ENCODE peak calls at places on chromosomes 12 and 14, in four cellular contexts. Y, I, F and S are unnamed samples.

GRCh38 chr12:12533238-12533829 is 29.3 kb downstream of the DUSP16 start:
- DNase-seq in Y (peak), I (peak), F (peak), S (no peak)

GRCh38 chr12:46389130-46389616 is 16.6 kb upstream of the SLC38A2 start:
- DNase-seq in Y (peak), I (no peak), F (no peak), S (peak)

GRCh38 chr12:132847363-132848356 is 19.0 kb upstream of the GOLGA3 start:
- DNase-seq in Y (no peak), I (no peak), F (no peak), S (no peak)

GRCh38 chr14:38404616-38405015 is 148.7 kb upstream of the CLEC14A start:
- DNase-seq in Y (no peak), I (no peak), F (no peak), S (no peak)

GRCh38 chr14:94110552-94111181 is at the start of gene IFI27:
- DNase-seq in Y (peak), I (no peak), F (peak), S (peak)

GRCh38 chr12:45379261-45379660 is 163.4 kb downstream of the ANO6 start:
- DNase-seq in Y (no peak), I (peak), F (no peak), S (no peak)

GRCh38 chr14:105187935-105188524 is 6.9 kb upstream of the NUDT14 start:
- DNase-seq in Y (no peak), I (peak), F (peak), S (no peak)

GRCh38 chr12:124581299-124581698 is 13.9 kb upstream of the NCOR2 start:
- DNase-seq in Y (no peak), I (no peak), F (no peak), S (no peak)

GRCh38 chr12:42798811-42799438 is 209.4 kb upstream of the PRICKLE1 start:
- DNase-seq in Y (no peak), I (no peak), F (no peak), S (no peak)

GRCh38 chr14:103315941-103316340 is 18.1 kb upstream of the EIF5 start:
- DNase-seq in Y (no peak), I (no peak), F (no peak), S (no peak)

GRCh38 chr12:1592444-1593231 is 1.7 kb downstream of the FBXL14 start:
- DNase-seq in Y (peak), I (no peak), F (no peak), S (no peak)

GRCh38 chr12:113184098-113184899 is 979 bp downstream of the DDX54 start:
- DNase-seq in Y (no peak), I (no peak), F (no peak), S (no peak)

GRCh38 chr14:90521121-90521929 is 124.5 kb downstream of the CALM1 start:
- DNase-seq in Y (peak), I (no peak), F (peak), S (no peak)
- TF ChIP-seq EP300 in Y (no peak), I (no peak), F (no peak), S (no peak)

DNA sequence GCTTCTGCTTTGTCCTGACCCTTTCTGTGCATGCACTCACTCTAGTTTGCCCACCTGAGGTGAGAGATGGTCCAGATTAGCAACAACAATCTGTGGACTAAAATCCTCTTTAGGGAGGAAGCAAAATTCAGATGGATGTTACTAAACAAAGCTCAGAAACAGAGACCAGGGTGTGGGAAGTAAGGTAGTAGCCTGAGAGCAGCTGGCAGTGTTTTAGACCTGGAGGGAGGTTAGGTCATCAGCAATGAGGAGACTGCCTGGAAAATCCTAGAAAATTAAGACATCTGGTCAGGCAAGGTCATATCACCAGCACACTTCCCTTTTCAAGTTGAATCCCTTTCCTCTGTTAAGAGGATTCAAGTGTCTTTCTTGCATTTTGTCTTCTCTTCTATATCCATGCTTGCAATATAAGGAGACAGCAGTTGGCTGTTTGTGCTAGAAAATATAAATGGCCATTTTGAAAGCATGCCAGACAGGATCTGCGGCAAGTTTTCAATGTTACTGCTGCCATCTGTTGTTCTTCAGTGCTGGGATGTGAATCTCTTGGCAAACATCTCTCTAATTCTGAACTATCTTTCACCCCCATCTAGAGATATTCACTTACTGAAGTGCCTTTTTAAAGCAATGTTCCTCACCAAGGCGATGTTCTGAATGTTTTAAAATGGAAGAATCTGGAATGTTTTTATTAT is 266.4 kb downstream of the NAV3 start:
- DNase-seq in Y (no peak), I (no peak), F (no peak), S (no peak)
- TF ChIP-seq CTCF in Y (no peak), I (no peak), F (no peak), S (no peak)

GRCh38 chr12:92991134-92991533 is 62.0 kb upstream of the EEA1 start:
- DNase-seq in Y (no peak), I (no peak), F (no peak), S (no peak)

GRCh38 chr12:92988622-92989130 is 59.6 kb upstream of the EEA1 start:
- DNase-seq in Y (no peak), I (no peak), F (no peak), S (no peak)

GRCh38 chr12:92989715-92990484 is 60.8 kb upstream of the EEA1 start:
- DNase-seq in Y (no peak), I (no peak), F (no peak), S (no peak)

GRCh38 chr12:92987362-92987761 is 58.3 kb upstream of the EEA1 start:
- DNase-seq in Y (no peak), I (peak), F (no peak), S (peak)

GRCh38 chr12:92987846-92988621 is 58.9 kb upstream of the EEA1 start:
- DNase-seq in Y (no peak), I (no peak), F (no peak), S (no peak)
- TF ChIP-seq EP300 in Y (no peak), I (no peak), F (no peak), S (no peak)

GRCh38 chr12:100738086-100738485 is 56.5 kb upstream of the ANO4 start:
- DNase-seq in Y (no peak), I (no peak), F (no peak), S (no peak)

GRCh38 chr12:100737168-100737567 is 57.4 kb upstream of the ANO4 start:
- DNase-seq in Y (no peak), I (peak), F (no peak), S (no peak)

GRCh38 chr12:100733817-100734593 is 60.6 kb upstream of the ANO4 start:
- DNase-seq in Y (no peak), I (peak), F (no peak), S (no peak)
- TF ChIP-seq CTCF in Y (no peak), I (peak), F (no peak), S (peak)

DNA sequence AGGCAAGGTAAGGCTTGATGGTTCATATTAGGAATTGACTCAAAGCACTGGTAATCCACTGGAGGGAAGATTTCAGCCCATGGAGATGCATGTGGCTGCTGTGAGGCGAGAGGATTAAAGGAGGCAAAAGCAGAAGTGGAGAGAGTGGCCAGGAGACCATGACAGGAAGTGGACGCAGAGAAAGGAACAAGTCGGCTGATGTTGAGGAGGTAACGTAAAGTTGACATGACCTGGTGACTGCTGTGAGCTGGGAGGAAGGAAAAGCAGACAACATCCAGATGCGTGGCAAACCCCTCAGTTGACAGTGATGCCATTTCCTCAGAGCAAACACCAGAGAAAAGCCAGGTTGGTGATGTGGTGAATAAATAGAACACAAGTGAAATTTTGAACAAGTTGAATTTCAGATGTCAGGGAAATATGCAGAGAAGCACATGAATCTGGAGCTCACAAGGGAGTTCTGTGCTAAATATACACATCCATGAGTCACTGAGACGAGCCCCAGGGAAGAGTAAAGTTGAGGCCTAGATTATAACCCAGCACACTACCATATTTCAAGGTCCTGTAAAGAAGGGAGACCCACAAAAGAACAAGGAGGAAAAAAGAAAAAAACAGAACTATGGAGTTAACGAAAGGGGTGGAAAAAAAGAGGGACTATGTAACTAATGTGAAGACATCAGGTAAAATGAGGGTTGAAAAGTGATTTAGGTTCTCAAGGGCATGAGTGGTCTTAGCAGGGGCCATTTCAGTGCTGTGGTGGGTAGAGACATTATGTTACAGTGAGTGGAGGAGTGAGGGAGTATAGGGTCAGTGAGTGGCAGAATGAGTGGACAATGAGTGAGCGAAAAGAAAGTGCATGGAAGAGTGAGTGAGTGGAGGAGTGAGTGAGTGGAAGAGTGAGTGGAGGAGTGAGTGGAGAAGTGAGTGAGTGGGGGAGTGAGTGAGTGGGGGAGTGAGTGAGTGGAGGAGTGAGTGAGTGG is 61.6 kb upstream of the GZMB start:
- DNase-seq in Y (no peak), I (no peak), F (no peak), S (no peak)
- TF ChIP-seq EP300 in Y (no peak), I (no peak), F (no peak), S (no peak)

GRCh38 chr12:6264402-6265037 is 46.0 kb upstream of the PLEKHG6 start:
- DNase-seq in Y (no peak), I (no peak), F (peak), S (no peak)

GRCh38 chr12:6265038-6265405 is 45.5 kb upstream of the PLEKHG6 start:
- DNase-seq in Y (no peak), I (no peak), F (no peak), S (no peak)

GRCh38 chr12:6266431-6267006 is 44.0 kb upstream of the PLEKHG6 start:
- DNase-seq in Y (no peak), I (no peak), F (no peak), S (no peak)

GRCh38 chr12:6268484-6269157 is 41.9 kb upstream of the PLEKHG6 start:
- DNase-seq in Y (peak), I (no peak), F (no peak), S (no peak)

GRCh38 chr12:6267007-6267721 is 43.3 kb upstream of the PLEKHG6 start:
- DNase-seq in Y (no peak), I (no peak), F (no peak), S (no peak)
- TF ChIP-seq CTCF in Y (no peak), I (no peak), F (no peak), S (no peak)